ENCODE peak calls at places on chromosomes 4 and X, in nine cellular contexts. One of them, this sample, is unnamed.

GRCh38 chr4:38818441-38818976 is 13.9 kb upstream of the TLR1 start:
- DNase-seq in K562: no peak
- DNase-seq in suprapubic skin: no peak
- DNase-seq in stomach: no peak
- DNase-seq in spleen: no peak
- DNase-seq in endothelial cell of umbilical vein: no peak
- DNase-seq in SK-N-SH: no peak
- DNase-seq in upper lobe of left lung: no peak
- DNase-seq in sigmoid colon: no peak
- DNase-seq in this sample: peak; percentile 56

GRCh38 chr4:105951198-105951597 is 55.9 kb downstream of the NPNT start:
- DNase-seq in spleen: no peak
- DNase-seq in stomach: no peak
- DNase-seq in suprapubic skin: no peak
- DNase-seq in endothelial cell of umbilical vein: no peak
- DNase-seq in SK-N-SH: no peak
- DNase-seq in K562: no peak
- DNase-seq in upper lobe of left lung: no peak
- DNase-seq in sigmoid colon: no peak
- DNase-seq in this sample: no peak

GRCh38 chr4:21512351-21512750 is 436.2 kb downstream of the KCNIP4 start:
- DNase-seq in K562: peak; percentile 1
- DNase-seq in SK-N-SH: peak; percentile 46
- DNase-seq in stomach: no peak
- DNase-seq in spleen: no peak
- DNase-seq in endothelial cell of umbilical vein: peak; percentile 71
- DNase-seq in upper lobe of left lung: no peak
- DNase-seq in suprapubic skin: no peak
- DNase-seq in sigmoid colon: no peak
- DNase-seq in this sample: no peak

GRCh38 chrX:49167740-49168108 is 4.0 kb upstream of the PLP2 start:
- DNase-seq in upper lobe of left lung: no peak
- DNase-seq in suprapubic skin: no peak
- DNase-seq in endothelial cell of umbilical vein: no peak
- DNase-seq in K562: no peak
- DNase-seq in SK-N-SH: no peak
- DNase-seq in spleen: no peak
- DNase-seq in stomach: no peak
- DNase-seq in sigmoid colon: no peak
- DNase-seq in this sample: no peak

GRCh38 chr4:140901736-140902336 is 145.7 kb upstream of the TBC1D9 start:
- DNase-seq in sigmoid colon: no peak
- DNase-seq in spleen: no peak
- DNase-seq in K562: no peak
- DNase-seq in endothelial cell of umbilical vein: no peak
- DNase-seq in stomach: no peak
- DNase-seq in suprapubic skin: no peak
- DNase-seq in upper lobe of left lung: no peak
- DNase-seq in SK-N-SH: peak; percentile 64
- DNase-seq in this sample: no peak

GRCh38 chrX:108736509-108737479 is at the start of gene IRS4:
- DNase-seq in endothelial cell of umbilical vein: peak; percentile 13
- DNase-seq in sigmoid colon: no peak
- DNase-seq in K562: no peak
- DNase-seq in stomach: no peak
- DNase-seq in spleen: no peak
- DNase-seq in SK-N-SH: peak; percentile 46
- DNase-seq in suprapubic skin: no peak
- DNase-seq in upper lobe of left lung: peak; percentile 58
- DNase-seq in this sample: no peak

GRCh38 chrX:129233791-129234190 is 289.5 kb downstream of the SMARCA1 start:
- DNase-seq in endothelial cell of umbilical vein: no peak
- DNase-seq in suprapubic skin: no peak
- DNase-seq in spleen: no peak
- DNase-seq in upper lobe of left lung: no peak
- DNase-seq in K562: no peak
- DNase-seq in sigmoid colon: no peak
- DNase-seq in SK-N-SH: no peak
- DNase-seq in stomach: no peak
- DNase-seq in this sample: no peak

GRCh38 chr4:25973346-25973745 is 59.3 kb downstream of the SMIM20 start:
- DNase-seq in suprapubic skin: no peak
- DNase-seq in stomach: no peak
- DNase-seq in spleen: no peak
- DNase-seq in endothelial cell of umbilical vein: no peak
- DNase-seq in upper lobe of left lung: no peak
- DNase-seq in SK-N-SH: no peak
- DNase-seq in sigmoid colon: peak; percentile 62
- DNase-seq in K562: no peak
- DNase-seq in this sample: no peak

DNA sequence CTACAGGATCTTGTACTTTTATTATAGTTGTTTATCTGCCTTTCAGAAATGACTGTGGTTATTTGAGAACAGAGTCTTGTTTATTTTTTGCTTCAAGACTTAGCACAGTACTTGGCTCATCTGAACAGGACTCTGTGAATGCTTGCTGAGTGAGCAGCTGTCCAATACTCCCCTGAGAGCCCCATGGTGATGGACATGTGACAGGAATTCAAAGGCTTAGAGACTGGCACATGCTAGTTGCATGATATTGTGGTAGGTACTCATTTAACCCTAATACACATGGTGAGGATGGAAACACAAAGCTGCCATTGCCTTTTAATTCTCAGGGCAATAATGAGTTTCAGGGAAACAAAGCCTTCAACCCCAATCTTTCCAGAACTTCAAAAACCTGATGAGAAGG is 97.3 kb downstream of the GEMIN8 start:
- DNase-seq in SK-N-SH: no peak
- DNase-seq in sigmoid colon: no peak
- DNase-seq in upper lobe of left lung: no peak
- DNase-seq in endothelial cell of umbilical vein: no peak
- DNase-seq in stomach: no peak
- DNase-seq in spleen: no peak
- DNase-seq in K562: no peak
- DNase-seq in suprapubic skin: no peak
- DNase-seq in this sample: no peak
- H3K27ac ChIP-seq in SK-N-SH: no peak overlapping the region
- H3K27ac ChIP-seq in sigmoid colon: no peak overlapping the region
- H3K27ac ChIP-seq in upper lobe of left lung: no peak overlapping the region
- H3K27ac ChIP-seq in endothelial cell of umbilical vein: no peak overlapping the region
- H3K27ac ChIP-seq in stomach: no peak overlapping the region
- H3K27ac ChIP-seq in spleen: no peak overlapping the region
- H3K27ac ChIP-seq in K562: no peak overlapping the region
- H3K27ac ChIP-seq in suprapubic skin: no peak overlapping the region
- H3K27ac ChIP-seq in this sample: peak overlapping the region; percentile 44

GRCh38 chr4:183262776-183263100 is 57.3 kb downstream of the CLDN22 start:
- DNase-seq in spleen: no peak
- DNase-seq in K562: no peak
- DNase-seq in endothelial cell of umbilical vein: no peak
- DNase-seq in suprapubic skin: no peak
- DNase-seq in SK-N-SH: no peak
- DNase-seq in upper lobe of left lung: no peak
- DNase-seq in stomach: no peak
- DNase-seq in sigmoid colon: no peak
- DNase-seq in this sample: no peak

GRCh38 chr4:183264614-183265013 is 55.5 kb downstream of the CLDN22 start:
- DNase-seq in K562: no peak
- DNase-seq in suprapubic skin: no peak
- DNase-seq in SK-N-SH: no peak
- DNase-seq in spleen: no peak
- DNase-seq in sigmoid colon: no peak
- DNase-seq in endothelial cell of umbilical vein: no peak
- DNase-seq in stomach: no peak
- DNase-seq in upper lobe of left lung: no peak
- DNase-seq in this sample: no peak

GRCh38 chr4:183266386-183266785 is 53.7 kb downstream of the CLDN22 start:
- DNase-seq in suprapubic skin: no peak
- DNase-seq in stomach: no peak
- DNase-seq in spleen: no peak
- DNase-seq in SK-N-SH: no peak
- DNase-seq in endothelial cell of umbilical vein: no peak
- DNase-seq in sigmoid colon: no peak
- DNase-seq in K562: no peak
- DNase-seq in upper lobe of left lung: no peak
- DNase-seq in this sample: no peak

GRCh38 chr4:183260491-183261151 is 59.5 kb downstream of the CLDN22 start:
- DNase-seq in sigmoid colon: no peak
- DNase-seq in suprapubic skin: no peak
- DNase-seq in upper lobe of left lung: no peak
- DNase-seq in SK-N-SH: no peak
- DNase-seq in spleen: no peak
- DNase-seq in K562: no peak
- DNase-seq in endothelial cell of umbilical vein: no peak
- DNase-seq in stomach: peak; percentile 49
- DNase-seq in this sample: no peak

GRCh38 chr4:183261953-183262775 is 57.9 kb downstream of the CLDN22 start:
- DNase-seq in K562: peak; percentile 85
- DNase-seq in spleen: peak; percentile 85
- DNase-seq in stomach: peak; percentile 88
- DNase-seq in sigmoid colon: peak; percentile 89
- DNase-seq in SK-N-SH: peak; percentile 72
- DNase-seq in suprapubic skin: peak; percentile 83
- DNase-seq in upper lobe of left lung: no peak
- DNase-seq in endothelial cell of umbilical vein: peak; percentile 74
- DNase-seq in this sample: peak; percentile 67
- TF ChIP-seq POLR2AphosphoS5 in K562: no peak
- TF ChIP-seq POLR2AphosphoS5 in spleen: no peak
- TF ChIP-seq POLR2AphosphoS5 in stomach: no peak
- TF ChIP-seq POLR2AphosphoS5 in sigmoid colon: no peak
- TF ChIP-seq POLR2AphosphoS5 in SK-N-SH: no peak
- TF ChIP-seq POLR2AphosphoS5 in suprapubic skin: no peak
- TF ChIP-seq POLR2AphosphoS5 in upper lobe of left lung: no peak
- TF ChIP-seq POLR2AphosphoS5 in endothelial cell of umbilical vein: no peak
- TF ChIP-seq POLR2AphosphoS5 in this sample: no peak

GRCh38 chrX:1034717-1035116 is 177.7 kb downstream of the CRLF2 start:
- DNase-seq in spleen: peak; percentile 17
- DNase-seq in stomach: no peak
- DNase-seq in SK-N-SH: no peak
- DNase-seq in upper lobe of left lung: no peak
- DNase-seq in suprapubic skin: peak; percentile 46
- DNase-seq in endothelial cell of umbilical vein: no peak
- DNase-seq in K562: no peak
- DNase-seq in sigmoid colon: no peak
- DNase-seq in this sample: no peak

GRCh38 chrX:1035206-1035605 is 177.2 kb downstream of the CRLF2 start:
- DNase-seq in K562: no peak
- DNase-seq in stomach: no peak
- DNase-seq in endothelial cell of umbilical vein: no peak
- DNase-seq in sigmoid colon: no peak
- DNase-seq in spleen: peak; percentile 4
- DNase-seq in upper lobe of left lung: no peak
- DNase-seq in SK-N-SH: no peak
- DNase-seq in suprapubic skin: peak; percentile 15
- DNase-seq in this sample: no peak

GRCh38 chrX:1027680-1028079 is 184.8 kb downstream of the CRLF2 start:
- DNase-seq in sigmoid colon: no peak
- DNase-seq in upper lobe of left lung: no peak
- DNase-seq in suprapubic skin: no peak
- DNase-seq in spleen: no peak
- DNase-seq in endothelial cell of umbilical vein: no peak
- DNase-seq in K562: no peak
- DNase-seq in SK-N-SH: no peak
- DNase-seq in stomach: no peak
- DNase-seq in this sample: no peak

GRCh38 chrX:1029494-1029893 is 183.0 kb downstream of the CRLF2 start:
- DNase-seq in endothelial cell of umbilical vein: no peak
- DNase-seq in K562: no peak
- DNase-seq in upper lobe of left lung: no peak
- DNase-seq in SK-N-SH: no peak
- DNase-seq in sigmoid colon: no peak
- DNase-seq in stomach: no peak
- DNase-seq in suprapubic skin: no peak
- DNase-seq in spleen: no peak
- DNase-seq in this sample: no peak

DNA sequence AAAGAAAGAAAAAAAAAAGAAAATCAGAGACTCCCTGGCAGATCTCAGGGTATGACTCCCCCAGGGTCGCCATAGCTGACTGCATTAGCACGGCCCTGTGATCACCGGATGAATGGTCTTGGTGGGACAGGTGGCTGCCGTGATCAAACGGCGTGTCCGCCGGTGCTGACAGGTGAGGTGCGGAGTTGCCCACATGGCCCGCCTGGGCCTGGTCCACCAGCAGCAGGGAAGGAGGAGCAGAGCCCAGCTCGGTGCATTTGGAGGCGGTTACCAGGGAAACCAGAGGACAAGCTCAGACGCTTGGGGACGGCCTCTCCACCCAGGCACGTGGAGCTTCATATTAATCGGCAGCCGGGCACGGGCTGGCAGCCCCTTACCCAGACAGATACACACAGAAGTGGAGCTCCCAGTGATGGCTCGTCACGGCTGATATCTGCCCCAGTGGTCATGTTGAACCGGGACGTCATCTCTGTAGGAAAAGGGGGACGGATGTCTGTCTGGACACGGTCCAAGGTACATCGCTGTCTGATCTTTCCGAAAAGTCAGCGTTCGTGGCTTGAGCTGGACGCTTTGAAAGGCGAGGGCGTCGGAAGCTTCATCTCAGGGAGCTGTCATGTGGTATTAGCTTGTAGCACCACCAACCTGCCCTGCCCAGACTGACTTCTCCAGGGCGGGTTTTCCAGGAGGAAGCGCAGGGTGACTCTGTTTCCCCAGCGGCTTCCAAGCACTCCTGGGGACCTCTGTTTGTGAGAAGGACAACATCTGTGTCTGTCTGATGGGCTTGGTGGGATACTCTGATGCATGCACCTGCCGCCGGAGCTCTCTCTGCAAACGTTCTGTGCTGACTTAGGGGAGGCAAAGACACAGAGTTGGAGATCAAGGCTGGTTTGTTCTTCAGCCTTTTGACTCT is 180.7 kb downstream of the CRLF2 start:
- DNase-seq in endothelial cell of umbilical vein: no peak
- DNase-seq in SK-N-SH: no peak
- DNase-seq in upper lobe of left lung: peak; percentile 71
- DNase-seq in suprapubic skin: peak; percentile 32
- DNase-seq in spleen: peak; percentile 66
- DNase-seq in stomach: peak; percentile 11
- DNase-seq in sigmoid colon: no peak
- DNase-seq in K562: no peak
- DNase-seq in this sample: no peak
- H3K9me3 ChIP-seq in endothelial cell of umbilical vein: peaks cover 2% of the 10 kb centered on the region
- H3K9me3 ChIP-seq in SK-N-SH: no peaks in the 10 kb centered on the region
- H3K9me3 ChIP-seq in upper lobe of left lung: no peaks in the 10 kb centered on the region
- H3K9me3 ChIP-seq in suprapubic skin: peaks cover 11% of the 10 kb centered on the region
- H3K9me3 ChIP-seq in spleen: peaks cover 8% of the 10 kb centered on the region
- H3K9me3 ChIP-seq in stomach: peaks cover 29% of the 10 kb centered on the region
- H3K9me3 ChIP-seq in sigmoid colon: peaks cover 17% of the 10 kb centered on the region
- H3K9me3 ChIP-seq in K562: no peaks in the 10 kb centered on the region
- H3K9me3 ChIP-seq in this sample: peaks cover 4% of the 10 kb centered on the region

GRCh38 chr4:27008693-27009092 is 148.1 kb downstream of the STIM2 start:
- DNase-seq in stomach: no peak
- DNase-seq in K562: no peak
- DNase-seq in suprapubic skin: no peak
- DNase-seq in upper lobe of left lung: no peak
- DNase-seq in endothelial cell of umbilical vein: no peak
- DNase-seq in sigmoid colon: no peak
- DNase-seq in SK-N-SH: no peak
- DNase-seq in spleen: no peak
- DNase-seq in this sample: no peak
- H3K27ac ChIP-seq in stomach: no peak overlapping the region
- H3K27ac ChIP-seq in K562: no peak overlapping the region
- H3K27ac ChIP-seq in suprapubic skin: no peak overlapping the region
- H3K27ac ChIP-seq in upper lobe of left lung: no peak overlapping the region
- H3K27ac ChIP-seq in endothelial cell of umbilical vein: no peak overlapping the region
- H3K27ac ChIP-seq in sigmoid colon: no peak overlapping the region
- H3K27ac ChIP-seq in SK-N-SH: no peak overlapping the region
- H3K27ac ChIP-seq in spleen: no peak overlapping the region
- H3K27ac ChIP-seq in this sample: no peak overlapping the region

This sample was measured in breast epithelium.